ENCODE peak calls at places on chromosome 20, in six cellular contexts. One of them, this sample, is unnamed.

GRCh38 chr20:20780127-20780822 is 67.8 kb upstream of the RALGAPA2 start:
- DNase-seq in D341Med: no peak
- DNase-seq in smooth muscle cell of the brain vasculature: no peak
- DNase-seq in kidney epithelial cell: no peak
- DNase-seq in neuronal stem cell: no peak
- DNase-seq in fibroblast of the aortic adventitia: peak
- DNase-seq in this sample: no peak

GRCh38 chr20:62758226-62758912 is 37.9 kb upstream of the MRGBP start:
- DNase-seq in D341Med: no peak
- DNase-seq in smooth muscle cell of the brain vasculature: no peak
- DNase-seq in kidney epithelial cell: no peak
- DNase-seq in neuronal stem cell: no peak
- DNase-seq in fibroblast of the aortic adventitia: no peak
- DNase-seq in this sample: no peak

GRCh38 chr20:17884318-17885003 is 84.1 kb downstream of the SNX5 start:
- DNase-seq in D341Med: no peak
- DNase-seq in smooth muscle cell of the brain vasculature: no peak
- DNase-seq in kidney epithelial cell: no peak
- DNase-seq in neuronal stem cell: no peak
- DNase-seq in fibroblast of the aortic adventitia: no peak
- DNase-seq in this sample: no peak

GRCh38 chr20:21272279-21272678 is 30.9 kb upstream of the XRN2 start:
- DNase-seq in D341Med: no peak
- DNase-seq in smooth muscle cell of the brain vasculature: no peak
- DNase-seq in kidney epithelial cell: no peak
- DNase-seq in neuronal stem cell: no peak
- DNase-seq in fibroblast of the aortic adventitia: peak
- DNase-seq in this sample: no peak

GRCh38 chr20:43442310-43442880 is 15.3 kb upstream of the SRSF6 start:
- DNase-seq in D341Med: no peak
- DNase-seq in smooth muscle cell of the brain vasculature: no peak
- DNase-seq in kidney epithelial cell: no peak
- DNase-seq in neuronal stem cell: no peak
- DNase-seq in fibroblast of the aortic adventitia: no peak
- DNase-seq in this sample: no peak

GRCh38 chr20:34627458-34627857 is 49.4 kb downstream of the PIGU start:
- DNase-seq in D341Med: no peak
- DNase-seq in smooth muscle cell of the brain vasculature: no peak
- DNase-seq in kidney epithelial cell: no peak
- DNase-seq in neuronal stem cell: no peak
- DNase-seq in fibroblast of the aortic adventitia: no peak
- DNase-seq in this sample: no peak

GRCh38 chr20:49559411-49560081 is 8.4 kb downstream of the PTGIS start:
- DNase-seq in D341Med: no peak
- DNase-seq in smooth muscle cell of the brain vasculature: no peak
- DNase-seq in kidney epithelial cell: no peak
- DNase-seq in neuronal stem cell: no peak
- DNase-seq in fibroblast of the aortic adventitia: peak
- DNase-seq in this sample: no peak

GRCh38 chr20:44460795-44461141 is 14.9 kb upstream of the TTPAL start:
- DNase-seq in D341Med: no peak
- DNase-seq in smooth muscle cell of the brain vasculature: no peak
- DNase-seq in kidney epithelial cell: no peak
- DNase-seq in neuronal stem cell: no peak
- DNase-seq in fibroblast of the aortic adventitia: peak
- DNase-seq in this sample: peak

GRCh38 chr20:38221041-38221589 is 39.4 kb downstream of the KIAA1755 start:
- DNase-seq in D341Med: peak
- DNase-seq in smooth muscle cell of the brain vasculature: no peak
- DNase-seq in kidney epithelial cell: no peak
- DNase-seq in neuronal stem cell: peak
- DNase-seq in fibroblast of the aortic adventitia: peak
- DNase-seq in this sample: peak

GRCh38 chr20:10919549-10920140 is 245.8 kb upstream of the JAG1 start:
- DNase-seq in D341Med: no peak
- DNase-seq in smooth muscle cell of the brain vasculature: no peak
- DNase-seq in kidney epithelial cell: no peak
- DNase-seq in neuronal stem cell: no peak
- DNase-seq in fibroblast of the aortic adventitia: peak
- DNase-seq in this sample: no peak

GRCh38 chr20:57911512-57912226 is 201.9 kb upstream of the PMEPA1 start:
- DNase-seq in D341Med: no peak
- DNase-seq in smooth muscle cell of the brain vasculature: no peak
- DNase-seq in kidney epithelial cell: no peak
- DNase-seq in neuronal stem cell: no peak
- DNase-seq in fibroblast of the aortic adventitia: no peak
- DNase-seq in this sample: no peak

GRCh38 chr20:63682384-63683139 is 13.9 kb upstream of the TNFRSF6B start:
- DNase-seq in D341Med: no peak
- DNase-seq in smooth muscle cell of the brain vasculature: peak
- DNase-seq in kidney epithelial cell: peak
- DNase-seq in neuronal stem cell: no peak
- DNase-seq in fibroblast of the aortic adventitia: peak
- DNase-seq in this sample: no peak

GRCh38 chr20:2523919-2524434 is 12.4 kb upstream of the TMC2 start:
- DNase-seq in D341Med: no peak
- DNase-seq in smooth muscle cell of the brain vasculature: no peak
- DNase-seq in kidney epithelial cell: no peak
- DNase-seq in neuronal stem cell: no peak
- DNase-seq in fibroblast of the aortic adventitia: no peak
- DNase-seq in this sample: no peak

GRCh38 chr20:13485576-13485975 is 153.2 kb downstream of the TASP1 start:
- DNase-seq in D341Med: no peak
- DNase-seq in smooth muscle cell of the brain vasculature: no peak
- DNase-seq in kidney epithelial cell: no peak
- DNase-seq in neuronal stem cell: no peak
- DNase-seq in fibroblast of the aortic adventitia: no peak
- DNase-seq in this sample: no peak

GRCh38 chr20:63686492-63687321 is 9.7 kb upstream of the TNFRSF6B start:
- DNase-seq in D341Med: no peak
- DNase-seq in smooth muscle cell of the brain vasculature: peak
- DNase-seq in kidney epithelial cell: peak
- DNase-seq in neuronal stem cell: no peak
- DNase-seq in fibroblast of the aortic adventitia: peak
- DNase-seq in this sample: no peak

GRCh38 chr20:37757550-37757949 is 63.7 kb downstream of the CTNNBL1 start:
- DNase-seq in D341Med: peak
- DNase-seq in smooth muscle cell of the brain vasculature: no peak
- DNase-seq in kidney epithelial cell: no peak
- DNase-seq in neuronal stem cell: no peak
- DNase-seq in fibroblast of the aortic adventitia: no peak
- DNase-seq in this sample: no peak

GRCh38 chr20:2814587-2815051 is at the start of gene C20orf141:
- DNase-seq in D341Med: no peak
- DNase-seq in smooth muscle cell of the brain vasculature: peak
- DNase-seq in kidney epithelial cell: peak
- DNase-seq in neuronal stem cell: no peak
- DNase-seq in fibroblast of the aortic adventitia: peak
- DNase-seq in this sample: peak

GRCh38 chr20:56626367-56627121 is 2.6 kb upstream of the TFAP2C start:
- DNase-seq in D341Med: peak
- DNase-seq in smooth muscle cell of the brain vasculature: no peak
- DNase-seq in kidney epithelial cell: no peak
- DNase-seq in neuronal stem cell: peak
- DNase-seq in fibroblast of the aortic adventitia: no peak
- DNase-seq in this sample: peak

GRCh38 chr20:8756410-8756809 is 312.5 kb upstream of the PLCB4 start:
- DNase-seq in D341Med: no peak
- DNase-seq in smooth muscle cell of the brain vasculature: peak
- DNase-seq in kidney epithelial cell: peak
- DNase-seq in neuronal stem cell: no peak
- DNase-seq in fibroblast of the aortic adventitia: peak
- DNase-seq in this sample: no peak

GRCh38 chr20:51460569-51461265 is 81.8 kb downstream of the NFATC2 start:
- DNase-seq in D341Med: no peak
- DNase-seq in smooth muscle cell of the brain vasculature: no peak
- DNase-seq in kidney epithelial cell: no peak
- DNase-seq in neuronal stem cell: no peak
- DNase-seq in fibroblast of the aortic adventitia: no peak
- DNase-seq in this sample: no peak

GRCh38 chr20:24729896-24730605 is 219.0 kb upstream of the CST7 start:
- DNase-seq in D341Med: no peak
- DNase-seq in smooth muscle cell of the brain vasculature: no peak
- DNase-seq in kidney epithelial cell: no peak
- DNase-seq in neuronal stem cell: no peak
- DNase-seq in fibroblast of the aortic adventitia: no peak
- DNase-seq in this sample: no peak